ENCODE peak calls at places on chromosomes 1 and 21, in nine cellular contexts. X is IMR-90; Q is bronchial epithelial cell; U is stomach; Z is epithelial cell of esophagus; L is thoracic aorta; C is endodermal cell; B is CD8-positive, alpha-beta T cell; E is dorsolateral prefrontal cortex. P is an unnamed sample.

GRCh38 chr1:211581521-211581920 is 2.6 kb upstream of the SLC30A1 start:
- DNase-seq in Q (no peak), L (no peak), Z (peak), C (no peak), U (no peak), E (no peak), B (no peak), X (peak), P (peak)

GRCh38 chr1:34754878-34755637 is at the start of gene GJB5:
- DNase-seq in Z (peak), B (no peak), U (no peak), Q (peak), E (no peak), L (no peak), C (no peak), X (no peak), P (no peak)

GRCh38 chr1:40818264-40818961 is 34.8 kb downstream of the KCNQ4 start:
- DNase-seq in Q (peak), L (no peak), U (peak), E (no peak), C (peak), Z (peak), B (peak), X (no peak), P (no peak)

GRCh38 chr1:25936940-25937339 is 30.7 kb upstream of the STMN1 start:
- DNase-seq in Q (no peak), L (no peak), B (no peak), C (no peak), X (no peak), E (no peak), Z (no peak), U (no peak), P (no peak)

GRCh38 chr1:34419662-34420061 is 243.0 kb downstream of the C1orf94 start:
- DNase-seq in B (no peak), X (no peak), C (peak), U (no peak), E (no peak), Z (no peak), L (no peak), Q (no peak), P (peak)

GRCh38 chr1:38208720-38209632 is 162.4 kb upstream of the POU3F1 start:
- DNase-seq in Q (no peak), U (no peak), E (no peak), Z (no peak), L (no peak), B (no peak), C (no peak), X (no peak), P (no peak)

GRCh38 chr1:43171312-43171875 is 696 bp downstream of the EBNA1BP2 start:
- DNase-seq in L (no peak), E (no peak), C (peak), Z (peak), B (no peak), Q (no peak), X (peak), U (no peak), P (peak)

GRCh38 chr1:145908653-145909052 is 1.2 kb downstream of the ITGA10 start:
- DNase-seq in X (peak), B (no peak), Z (no peak), L (no peak), C (no peak), E (no peak), U (no peak), Q (no peak), P (peak)

GRCh38 chr1:205600085-205600484 is 31.7 kb downstream of the ELK4 start:
- DNase-seq in Z (peak), B (no peak), X (peak), U (no peak), Q (peak), E (no peak), C (no peak), L (no peak), P (peak)

GRCh38 chr1:3018051-3018471 is 3.2 kb upstream of the ACTRT2 start:
- DNase-seq in U (no peak), L (no peak), Q (no peak), E (peak), C (no peak), X (no peak), B (no peak), Z (no peak), P (no peak)

GRCh38 chr1:3018576-3018975 is 2.7 kb upstream of the ACTRT2 start:
- DNase-seq in Q (no peak), Z (no peak), X (no peak), L (no peak), E (peak), U (no peak), B (no peak), C (no peak), P (no peak)

GRCh38 chr1:3019007-3019515 is 2.2 kb upstream of the ACTRT2 start:
- DNase-seq in B (no peak), E (peak), Q (no peak), L (no peak), C (no peak), Z (no peak), X (no peak), U (no peak), P (no peak)

GRCh38 chr1:3020263-3020909 is 881 bp upstream of the ACTRT2 start:
- DNase-seq in U (no peak), E (peak), L (no peak), B (no peak), Z (no peak), X (no peak), Q (no peak), C (no peak), P (no peak)

GRCh38 chr1:3019516-3020051 is 1.7 kb upstream of the ACTRT2 start:
- DNase-seq in E (peak), L (no peak), C (no peak), X (no peak), B (no peak), Q (no peak), Z (no peak), U (no peak), P (no peak)
- H3K4me3 ChIP-seq in E (no peak), L (no peak), C (no peak), X (no peak), B (no peak), Q (no peak), Z (no peak), U (no peak), P (no peak)

GRCh38 chr1:154607748-154608521 is at the start of gene ADAR:
- DNase-seq in E (peak), Q (peak), C (peak), X (peak), L (peak), B (peak), Z (peak), U (peak), P (peak)
- TF ChIP-seq CTCF in E (peak), Q (no peak), C (no peak), X (no peak), L (no peak), B (no peak), Z (no peak), U (no peak), P (no peak)

DNA sequence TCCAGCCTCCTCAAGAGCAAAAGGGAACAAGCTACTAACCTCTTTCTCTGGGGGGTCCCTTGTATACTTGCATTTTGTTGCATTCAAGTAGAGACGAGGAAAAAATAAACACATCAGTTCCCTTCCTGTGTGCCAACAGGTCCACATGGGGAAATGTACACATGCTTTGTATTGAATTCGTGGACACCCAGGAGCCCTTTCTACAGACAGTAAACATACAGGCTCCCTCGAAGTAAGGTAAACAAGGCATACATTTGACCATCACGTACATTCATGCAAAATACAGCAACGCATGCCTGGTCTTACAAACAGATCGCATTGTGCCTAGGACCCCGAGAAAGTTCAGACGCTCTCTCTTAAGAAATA is 1.1 kb downstream of the KCND3 start:
- DNase-seq in B (no peak), Z (no peak), X (no peak), C (no peak), E (no peak), L (no peak), Q (no peak), U (no peak), P (no peak)
- H3K4me3 ChIP-seq in B (no peak), Z (no peak), X (no peak), C (no peak), E (peak), L (peak), Q (no peak), U (peak), P (no peak)

GRCh38 chr1:22829001-22829989 is 118.7 kb downstream of the EPHB2 start:
- DNase-seq in X (peak), Z (peak), E (no peak), B (no peak), Q (peak), C (no peak), L (no peak), U (no peak), P (peak)

GRCh38 chr1:22828151-22828817 is 117.6 kb downstream of the EPHB2 start:
- DNase-seq in C (no peak), B (no peak), Z (peak), Q (no peak), U (no peak), E (no peak), X (no peak), L (no peak), P (no peak)

GRCh38 chr1:22831729-22832413 is 121.2 kb downstream of the EPHB2 start:
- DNase-seq in Q (peak), E (no peak), U (peak), L (no peak), B (no peak), C (no peak), Z (peak), X (peak), P (peak)

GRCh38 chr1:22830747-22831340 is 120.2 kb downstream of the EPHB2 start:
- DNase-seq in C (no peak), U (no peak), L (no peak), X (no peak), Z (no peak), Q (no peak), E (no peak), B (no peak), P (no peak)

DNA sequence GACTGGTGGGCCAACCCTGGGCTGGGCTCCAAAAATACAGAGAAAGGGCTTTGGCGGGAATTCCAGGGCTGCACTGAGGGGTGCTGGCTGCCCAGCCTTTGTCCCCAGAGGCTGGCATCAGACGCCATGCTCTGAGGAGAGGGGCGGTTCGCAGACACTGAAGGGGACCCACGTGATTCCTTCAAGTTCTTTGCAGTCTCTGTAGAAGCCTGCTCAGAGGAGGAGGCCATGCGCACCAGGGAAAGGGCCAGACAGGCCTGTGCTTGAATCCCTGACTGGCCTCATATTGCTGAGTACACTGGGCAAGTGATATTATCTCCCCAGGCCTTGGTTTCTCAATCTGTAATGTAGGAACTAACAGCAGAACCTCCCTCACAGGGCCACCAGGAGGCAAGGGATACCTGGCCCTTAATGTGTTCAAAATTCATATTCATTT is 119.5 kb downstream of the EPHB2 start:
- DNase-seq in B (no peak), C (no peak), X (no peak), E (no peak), U (no peak), L (no peak), Q (peak), Z (peak), P (no peak)
- TF ChIP-seq CTCF in B (no peak), C (peak), X (no peak), E (no peak), U (no peak), L (no peak), Q (peak), Z (peak), P (peak)

DNA sequence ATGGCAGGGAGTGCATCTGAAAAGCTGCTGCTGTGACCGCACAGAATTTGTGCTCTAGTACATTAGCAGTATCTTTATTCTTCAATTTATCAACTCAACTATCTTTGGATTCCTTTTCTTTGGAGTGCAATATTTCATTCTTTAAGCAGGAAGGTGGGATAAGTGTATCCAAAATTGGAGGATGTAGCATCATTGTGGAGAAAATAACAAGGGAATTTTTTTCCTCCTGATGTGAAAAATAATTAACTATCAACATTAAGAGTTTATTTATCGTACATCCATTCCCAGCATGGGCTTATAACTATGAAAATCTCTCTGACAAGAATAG is 25.5 kb downstream of the MAP3K7CL start:
- DNase-seq in B (no peak), U (no peak), X (no peak), C (no peak), Q (no peak), E (no peak), Z (no peak), L (no peak), P (no peak)
- H3K4me3 ChIP-seq in B (no peak), U (no peak), X (no peak), C (no peak), Q (no peak), E (peak), Z (no peak), L (peak), P (no peak)

DNA sequence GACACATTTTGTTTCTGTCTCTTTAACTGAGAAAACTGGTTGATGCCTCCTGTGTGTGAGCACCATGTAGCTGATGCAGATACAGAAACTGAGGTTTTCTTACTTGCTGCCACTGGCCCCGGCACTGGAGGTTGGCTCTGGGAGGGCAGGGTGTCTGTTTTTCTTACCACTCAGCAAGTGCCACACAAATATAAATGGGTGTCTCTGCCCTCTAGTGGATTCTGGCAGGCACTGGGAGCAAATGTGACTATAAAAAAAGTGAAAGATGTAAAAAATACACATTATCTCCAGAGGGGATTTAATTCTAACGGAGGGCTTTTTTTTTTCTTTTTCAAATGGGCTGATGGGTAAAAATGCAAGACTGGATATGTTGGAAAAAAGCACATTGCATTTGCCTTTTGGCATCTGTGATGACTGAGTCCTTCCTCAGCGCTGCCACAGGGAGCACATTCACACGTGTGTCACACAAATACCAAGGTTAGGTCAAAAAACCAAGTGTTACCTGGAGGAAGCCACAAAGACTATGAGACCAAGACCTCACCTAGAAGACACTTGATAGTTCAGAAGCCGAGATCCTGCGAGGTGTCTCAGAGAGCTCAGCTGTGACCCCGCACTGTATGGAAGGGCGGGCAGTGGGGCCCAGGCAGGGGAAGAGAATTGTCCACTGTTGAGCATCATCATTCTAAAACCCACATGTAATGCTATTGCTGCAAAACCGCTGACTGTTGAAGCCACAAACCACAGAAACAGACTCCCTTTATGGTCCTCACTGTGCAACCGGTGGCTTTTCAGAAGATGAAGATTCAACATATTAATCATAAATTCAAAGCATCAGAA is 18.9 kb downstream of the PGBD2 start:
- DNase-seq in B (no peak), X (peak), U (peak), Z (peak), C (peak), E (no peak), L (no peak), Q (peak), P (peak)
- TF ChIP-seq CTCF in B (peak), X (peak), U (peak), Z (peak), C (peak), E (peak), L (peak), Q (peak), P (peak)

GRCh38 chr1:154870734-154871133 is 653 bp upstream of the KCNN3 start:
- DNase-seq in E (no peak), C (no peak), L (no peak), B (no peak), X (no peak), U (no peak), Q (no peak), Z (no peak), P (no peak)
- H3K4me3 ChIP-seq in E (peak), C (no peak), L (peak), B (no peak), X (no peak), U (no peak), Q (no peak), Z (no peak), P (no peak)

DNA sequence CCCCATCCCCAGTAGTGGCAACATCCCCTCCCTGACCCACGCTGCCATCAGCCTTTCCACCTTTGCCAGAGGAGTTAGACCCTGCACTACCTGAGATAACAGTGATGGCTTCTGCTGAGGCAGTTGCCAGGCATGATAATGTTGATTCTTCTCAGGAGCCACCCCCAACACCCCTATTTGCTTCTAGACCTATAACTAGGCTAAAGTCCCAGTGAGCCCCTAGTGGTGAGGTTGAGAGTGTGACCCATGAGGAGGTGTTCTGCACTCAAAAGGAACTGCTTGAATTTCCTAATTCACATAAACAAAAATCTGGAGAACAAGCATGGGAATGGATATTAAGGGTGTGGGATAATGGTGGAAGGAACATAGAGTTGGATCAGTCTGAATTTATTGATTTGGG is 159.6 kb upstream of the COL11A1 start:
- DNase-seq in B (no peak), X (no peak), U (no peak), E (no peak), C (peak), L (no peak), Q (no peak), Z (no peak), P (no peak)
- TF ChIP-seq CTCF in B (no peak), X (no peak), U (no peak), E (no peak), C (peak), L (no peak), Q (no peak), Z (no peak), P (no peak)

GRCh38 chr1:207050428-207050767 is 610 bp downstream of the YOD1 start:
- DNase-seq in L (no peak), E (no peak), B (no peak), Z (no peak), Q (no peak), C (no peak), X (no peak), U (no peak), P (no peak)

GRCh38 chr1:207050768-207051614 is at the start of gene YOD1:
- DNase-seq in C (peak), B (peak), Q (peak), Z (peak), U (peak), X (peak), L (peak), E (peak), P (peak)

GRCh38 chr1:207049054-207049453 is 2.0 kb downstream of the YOD1 start:
- DNase-seq in X (no peak), U (no peak), L (no peak), C (no peak), B (no peak), Q (no peak), E (no peak), Z (no peak), P (no peak)

GRCh38 chr1:207049974-207050391 is 1.0 kb downstream of the YOD1 start:
- DNase-seq in E (no peak), B (no peak), U (peak), C (no peak), X (peak), Q (peak), L (no peak), Z (peak), P (peak)

GRCh38 chr1:207049514-207049913 is 1.5 kb downstream of the YOD1 start:
- DNase-seq in C (no peak), U (no peak), X (no peak), B (no peak), Z (no peak), L (no peak), E (no peak), Q (no peak), P (no peak)
- H3K4me3 ChIP-seq in C (peak), U (peak), X (no peak), B (no peak), Z (peak), L (peak), E (peak), Q (no peak), P (peak)

DNA sequence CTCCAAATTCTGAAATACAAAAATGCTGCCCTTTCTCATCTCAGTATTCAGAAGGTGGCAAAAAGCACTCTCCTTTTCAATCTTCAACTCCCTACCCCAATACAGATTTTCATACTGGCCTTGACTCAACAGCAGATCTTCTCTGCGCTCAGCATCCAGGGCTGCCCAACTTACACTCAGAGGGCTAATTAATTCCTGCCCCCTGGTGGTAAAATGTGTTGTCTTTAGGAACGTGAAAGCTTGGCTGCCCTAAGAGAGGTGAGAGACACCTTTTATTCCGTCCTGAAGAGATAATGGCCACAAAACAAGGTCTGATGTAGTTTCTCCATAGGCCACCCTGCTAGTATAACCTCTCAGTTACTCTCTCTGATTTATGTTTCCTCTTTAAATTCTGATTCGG is 25.0 kb downstream of the KRTAP24-1 start:
- DNase-seq in E (no peak), Z (peak), U (no peak), L (no peak), Q (peak), B (no peak), X (no peak), C (peak), P (peak)
- TF ChIP-seq CTCF in E (no peak), Z (peak), U (no peak), L (no peak), Q (peak), B (no peak), X (no peak), C (peak), P (no peak)